ENCODE peak calls at places on chromosome 18, in seven cellular contexts. Q, K, P, A, Y, R and J are unnamed samples.

GRCh38 chr18:58169472-58169871 is 125.4 kb downstream of the NEDD4L start:
- DNase-seq in Y (no peak), Q (no peak), K (no peak), P (no peak), R (no peak), A (no peak), J (no peak)

GRCh38 chr18:44887227-44887631 is 206.5 kb downstream of the SETBP1 start:
- DNase-seq in P (no peak), Y (peak), R (no peak), Q (peak), K (peak), A (peak), J (no peak)

GRCh38 chr18:37364237-37364636 is 201.4 kb downstream of the CELF4 start:
- DNase-seq in Y (no peak), P (no peak), Q (no peak), R (no peak), K (no peak), A (no peak), J (no peak)

GRCh38 chr18:57273194-57273593 is 79.2 kb upstream of the ST8SIA3 start:
- DNase-seq in R (no peak), K (peak), P (no peak), Q (no peak), A (no peak), Y (no peak), J (no peak)

GRCh38 chr18:8681196-8681595 is 24.2 kb upstream of the MTCL1 start:
- DNase-seq in K (no peak), Q (no peak), P (no peak), R (no peak), A (no peak), Y (no peak), J (no peak)

GRCh38 chr18:54622084-54622483 is 31.0 kb downstream of the DYNAP start:
- DNase-seq in Q (no peak), A (no peak), Y (no peak), R (no peak), K (no peak), P (no peak), J (no peak)

GRCh38 chr18:59742325-59743111 is 45.3 kb upstream of the CCBE1 start:
- DNase-seq in Q (peak), A (no peak), R (no peak), P (no peak), Y (peak), K (no peak), J (no peak)

GRCh38 chr18:30280861-30281470 is 761.6 kb downstream of the DSC3 start:
- DNase-seq in Q (peak), A (no peak), R (peak), Y (peak), K (peak), P (no peak), J (peak)

GRCh38 chr18:35888329-35888728 is 84.2 kb upstream of the RMP24 start:
- DNase-seq in Y (no peak), R (no peak), K (no peak), A (no peak), Q (no peak), P (no peak), J (no peak)

GRCh38 chr18:11713756-11714155 is 24.7 kb downstream of the GNAL start:
- DNase-seq in R (no peak), Y (no peak), Q (no peak), A (no peak), K (no peak), P (no peak), J (no peak)

GRCh38 chr18:12656671-12657047 is 1.2 kb downstream of the SPIRE1 start:
- DNase-seq in A (no peak), K (no peak), Y (peak), P (no peak), R (no peak), Q (no peak), J (no peak)

GRCh38 chr18:24585996-24586566 is 125.6 kb downstream of the HRH4 start:
- DNase-seq in R (no peak), Y (no peak), A (no peak), P (no peak), K (no peak), Q (no peak), J (no peak)

GRCh38 chr18:36850527-36851201 is 21.7 kb downstream of the KIAA1328 start:
- DNase-seq in Q (peak), A (no peak), Y (peak), R (peak), P (no peak), K (peak), J (no peak)

GRCh38 chr18:2654105-2654827 is 1.3 kb upstream of the SMCHD1 start:
- DNase-seq in A (no peak), P (no peak), Y (peak), R (no peak), Q (no peak), K (no peak), J (no peak)

GRCh38 chr18:12703714-12704113 is 872 bp downstream of the PSMG2 start:
- DNase-seq in P (no peak), A (no peak), K (no peak), Y (peak), R (no peak), Q (peak), J (no peak)

GRCh38 chr18:35822431-35822830 is 150.0 kb upstream of the RMP24 start:
- DNase-seq in Y (peak), A (no peak), K (no peak), P (no peak), Q (no peak), R (no peak), J (no peak)

GRCh38 chr18:63878982-63879381 is 8.5 kb upstream of the SERPINB2 start:
- DNase-seq in A (no peak), R (no peak), K (no peak), Q (no peak), Y (no peak), P (no peak), J (no peak)

GRCh38 chr18:30522288-30522929 is 520.1 kb downstream of the DSC3 start:
- DNase-seq in Y (no peak), A (no peak), R (no peak), K (no peak), Q (no peak), P (peak), J (no peak)

GRCh38 chr18:58269931-58270330 is 225.9 kb downstream of the NEDD4L start:
- DNase-seq in A (no peak), Y (no peak), R (no peak), Q (no peak), K (peak), P (no peak), J (no peak)

GRCh38 chr18:39685303-39685902 is 2119.8 kb upstream of the CELF4 start:
- DNase-seq in P (peak), Y (no peak), Q (no peak), K (no peak), R (no peak), A (no peak), J (no peak)

GRCh38 chr18:56873441-56874140 is 222.4 kb downstream of the WDR7 start:
- DNase-seq in Y (peak), K (no peak), A (no peak), P (peak), Q (no peak), R (no peak), J (no peak)

GRCh38 chr18:44537521-44537920 is 143.2 kb upstream of the SETBP1 start:
- DNase-seq in Q (peak), K (peak), R (peak), Y (peak), A (no peak), P (no peak), J (peak)

GRCh38 chr18:36527740-36528455 is 230.4 kb downstream of the FHOD3 start:
- DNase-seq in Y (no peak), R (no peak), A (no peak), K (no peak), Q (no peak), P (no peak), J (no peak)

GRCh38 chr18:12599966-12600365 is 57.9 kb downstream of the SPIRE1 start:
- DNase-seq in P (no peak), A (no peak), Q (no peak), K (no peak), Y (no peak), R (no peak), J (no peak)

GRCh38 chr18:13137939-13138821 is 80.4 kb upstream of the LDLRAD4 start:
- DNase-seq in Q (no peak), R (no peak), A (peak), Y (peak), P (no peak), K (peak), J (no peak)

GRCh38 chr18:77178559-77178958 is 46.0 kb upstream of the MBP start:
- DNase-seq in K (no peak), Y (peak), Q (no peak), R (no peak), A (no peak), P (no peak), J (no peak)
- TF ChIP-seq CTCF in K (no peak), Y (no peak), Q (no peak), R (no peak), A (no peak), P (no peak), J (no peak)

DNA sequence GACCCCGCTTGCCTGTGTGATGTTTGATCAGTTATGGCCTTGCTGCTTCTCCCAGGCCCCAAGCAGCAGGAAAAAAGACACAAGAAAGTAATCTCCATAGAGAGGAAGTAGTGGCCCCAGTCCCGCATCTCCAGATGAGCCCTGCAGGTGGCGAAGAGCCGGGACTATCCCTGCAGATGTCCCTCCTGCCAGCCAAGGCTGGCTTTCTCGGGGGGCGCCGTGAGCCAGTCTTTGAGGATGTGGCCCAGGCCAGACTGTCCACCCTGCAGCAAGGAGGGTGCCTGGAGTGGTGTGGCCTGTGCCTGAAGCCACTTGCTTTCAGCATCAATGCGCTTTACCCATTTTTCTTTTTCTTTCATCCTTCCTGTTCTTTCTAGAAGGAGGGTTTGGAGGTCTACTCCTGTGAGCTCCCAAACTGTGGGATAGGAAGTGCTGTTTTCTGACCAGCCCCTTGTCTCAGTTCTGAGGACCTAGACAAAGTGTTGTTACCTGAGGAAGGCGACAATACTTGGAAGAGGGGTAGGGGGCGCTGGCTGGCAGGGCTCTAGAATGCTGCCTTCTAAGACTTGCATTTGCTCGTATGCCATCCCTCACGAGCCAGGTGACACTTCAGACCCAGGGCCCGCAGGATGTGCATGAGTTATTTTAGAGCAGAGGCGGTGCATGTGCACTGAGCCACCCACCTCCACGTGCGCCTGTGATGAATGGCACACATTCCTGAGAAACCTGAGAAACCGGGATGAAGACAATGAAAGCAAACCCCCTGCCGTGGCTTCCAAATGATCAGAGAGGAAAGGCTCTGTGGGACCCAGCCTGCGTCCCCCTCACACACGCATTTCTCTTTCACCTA is 255.8 kb downstream of the FBXO15 start:
- DNase-seq in P (peak), Q (no peak), A (no peak), K (no peak), R (no peak), Y (no peak), J (no peak)
- TF ChIP-seq CTCF in P (no peak), Q (peak), A (no peak), K (no peak), R (peak), Y (no peak), J (no peak)

DNA sequence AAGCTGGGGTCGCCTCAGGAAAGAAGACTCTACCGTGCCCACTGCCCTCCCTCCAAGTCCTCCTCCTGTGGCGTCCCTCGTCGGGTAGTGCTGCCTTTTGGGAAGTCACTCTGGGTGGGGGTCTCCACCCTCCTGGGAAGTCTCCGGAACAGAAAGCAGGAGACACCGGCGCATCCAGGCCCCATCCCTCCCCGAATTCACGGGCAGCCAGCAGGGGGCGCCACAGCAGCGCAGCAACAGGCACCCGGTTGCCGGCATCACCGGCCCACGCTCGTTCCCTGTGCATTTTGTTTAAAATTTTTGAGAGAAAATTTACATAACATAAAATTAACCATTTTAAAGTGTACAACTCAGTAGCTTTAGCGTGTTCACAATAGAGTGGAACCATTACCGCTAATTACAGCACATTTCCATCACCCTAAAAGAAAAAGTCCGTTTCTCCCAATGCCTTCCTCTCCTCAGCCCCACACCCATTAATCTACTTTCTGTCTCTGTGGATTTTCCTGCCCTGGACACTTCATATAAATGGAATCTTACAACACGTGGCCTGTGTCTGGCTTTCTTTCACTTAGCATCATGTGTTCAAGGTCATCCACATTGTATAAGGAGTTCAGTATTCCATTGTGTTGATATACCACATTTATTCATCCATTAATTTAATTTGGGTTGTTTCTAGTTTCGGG is 62.3 kb downstream of the ADNP2 start:
- DNase-seq in A (peak), K (peak), Q (peak), Y (peak), P (peak), R (peak), J (no peak)
- TF ChIP-seq CTCF in A (peak), K (peak), Q (peak), Y (peak), P (peak), R (peak), J (peak)

GRCh38 chr18:28150925-28151324 is 26.0 kb downstream of the CDH2 start:
- DNase-seq in A (no peak), Q (no peak), K (no peak), R (no peak), P (no peak), Y (no peak), J (no peak)
- TF ChIP-seq CTCF in A (no peak), Q (no peak), K (no peak), R (no peak), P (no peak), Y (no peak), J (no peak)